ENCODE peak calls at places on chromosomes 3 and 15, in five cellular contexts. H is AG10803, Q is left lung, L is AG04450, A is Peyer's patch. D is an unnamed sample.

GRCh38 chr3:18739098-18739431 is 313.9 kb upstream of the SATB1 start:
- DNase-seq in H (no peak), L (no peak), A (no peak), Q (no peak), D (no peak)

GRCh38 chr3:195549931-195550519 is 6.9 kb upstream of the PPP1R2 start:
- DNase-seq in H (no peak), Q (no peak), L (no peak), A (peak), D (peak)

GRCh38 chr15:80202641-80203360 is 49.2 kb downstream of the CTXND1 start:
- DNase-seq in L (no peak), H (no peak), A (no peak), Q (no peak), D (no peak)

GRCh38 chr3:79661866-79662265 is 105.9 kb downstream of the ROBO1 start:
- DNase-seq in L (no peak), A (no peak), H (no peak), Q (no peak), D (no peak)

GRCh38 chr3:183253961-183254815 is 1.1 kb downstream of the B3GNT5 start:
- DNase-seq in L (no peak), H (no peak), A (peak), Q (peak), D (peak)

GRCh38 chr3:122714269-122714668 is 33.6 kb downstream of the PARP14 start:
- DNase-seq in Q (no peak), A (no peak), H (no peak), L (no peak), D (no peak)

GRCh38 chr3:7800006-7800780 is 701.4 kb upstream of the LMCD1 start:
- DNase-seq in L (no peak), H (no peak), Q (no peak), A (no peak), D (no peak)

GRCh38 chr3:113142476-113142875 is 68.9 kb upstream of the BOC start:
- DNase-seq in A (no peak), Q (no peak), L (no peak), H (no peak), D (no peak)

GRCh38 chr3:57179580-57180410 is 14.6 kb upstream of the IL17RD start:
- DNase-seq in L (peak), Q (no peak), H (no peak), A (no peak), D (peak)

GRCh38 chr3:124282751-124283643 is 291.1 kb upstream of the ROPN1 start:
- DNase-seq in L (no peak), A (no peak), Q (no peak), H (peak), D (peak)

GRCh38 chr3:79297242-79297641 is 470.6 kb downstream of the ROBO1 start:
- DNase-seq in Q (no peak), H (peak), L (peak), A (no peak), D (peak)

GRCh38 chr15:70356919-70357318 is 259.2 kb upstream of the TLE3 start:
- DNase-seq in Q (no peak), L (no peak), H (no peak), A (no peak), D (no peak)

GRCh38 chr15:32919749-32920414 is 202.1 kb downstream of the GREM1 start:
- DNase-seq in A (no peak), Q (no peak), L (peak), H (peak), D (peak)

GRCh38 chr15:25055356-25056068 is 100.7 kb downstream of the SNRPN start:
- DNase-seq in A (peak), Q (no peak), L (no peak), H (no peak), D (no peak)

GRCh38 chr3:120170223-120170622 is 76.0 kb upstream of the GSK3B start:
- DNase-seq in H (peak), A (no peak), L (no peak), Q (no peak), D (peak)

GRCh38 chr15:29135702-29136426 is 133.8 kb downstream of the NSMCE3 start:
- DNase-seq in Q (no peak), H (no peak), L (no peak), A (peak), D (no peak)

GRCh38 chr3:175346573-175347356 is 487.6 kb downstream of the NAALADL2 start:
- DNase-seq in H (peak), L (peak), Q (peak), A (peak), D (peak)

DNA sequence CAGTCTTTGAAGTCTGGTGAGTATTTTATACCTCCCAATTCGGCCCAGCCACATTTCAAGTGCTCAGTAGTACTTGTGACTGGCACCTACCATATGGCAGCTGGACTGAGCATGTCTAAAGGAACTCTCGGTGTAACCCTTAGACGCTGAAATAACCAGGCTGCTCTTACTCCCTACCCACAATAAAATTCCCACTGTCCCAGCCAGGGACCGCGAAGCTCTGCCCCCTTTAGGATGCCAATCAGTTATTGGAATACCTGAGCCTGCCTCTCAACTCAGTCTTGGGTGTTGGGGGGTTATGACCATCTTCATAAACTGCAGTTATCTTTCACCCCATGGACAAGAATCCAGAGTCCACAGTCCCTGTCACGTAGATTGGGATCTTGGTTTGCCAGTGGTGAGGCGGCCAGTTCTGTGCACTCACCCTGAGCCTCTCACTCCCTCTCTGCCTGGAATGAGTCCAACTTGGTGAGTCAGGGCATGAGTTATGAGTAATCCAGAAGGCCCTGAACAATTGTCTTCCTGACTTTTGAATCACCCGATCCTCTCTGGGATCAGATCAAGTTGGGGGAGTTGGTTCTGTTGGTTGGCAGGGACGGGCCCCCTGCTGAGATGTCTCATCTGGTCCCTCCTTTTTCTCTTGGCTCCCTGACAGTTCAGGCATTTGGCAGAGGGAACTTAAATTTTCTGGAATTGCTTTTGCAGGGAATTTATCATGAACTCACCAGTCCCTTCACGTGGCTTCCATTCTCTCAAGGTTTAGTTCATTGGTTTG is 120.1 kb upstream of the UBE2E1 start:
- DNase-seq in Q (no peak), H (peak), A (peak), L (peak), D (peak)
- TF ChIP-seq CTCF in Q (no peak), H (no peak), A (no peak), L (no peak), D (no peak)

GRCh38 chr3:172449468-172450149 is 1.4 kb upstream of the GHSR start:
- DNase-seq in H (peak), A (no peak), L (no peak), Q (peak), D (peak)
- TF ChIP-seq CTCF in H (no peak), A (no peak), L (no peak), Q (no peak), D (no peak)

GRCh38 chr3:34146596-34146995 is 348.2 kb downstream of the PDCD6IP start:
- DNase-seq in H (no peak), A (no peak), L (no peak), Q (no peak), D (no peak)
- TF ChIP-seq CTCF in H (no peak), A (no peak), L (no peak), Q (no peak), D (no peak)

GRCh38 chr3:107855710-107856109 is 235.1 kb downstream of the CD47 start:
- DNase-seq in A (no peak), L (no peak), Q (no peak), H (peak), D (peak)
- TF ChIP-seq CTCF in A (no peak), L (peak), Q (no peak), H (peak), D (peak)

DNA sequence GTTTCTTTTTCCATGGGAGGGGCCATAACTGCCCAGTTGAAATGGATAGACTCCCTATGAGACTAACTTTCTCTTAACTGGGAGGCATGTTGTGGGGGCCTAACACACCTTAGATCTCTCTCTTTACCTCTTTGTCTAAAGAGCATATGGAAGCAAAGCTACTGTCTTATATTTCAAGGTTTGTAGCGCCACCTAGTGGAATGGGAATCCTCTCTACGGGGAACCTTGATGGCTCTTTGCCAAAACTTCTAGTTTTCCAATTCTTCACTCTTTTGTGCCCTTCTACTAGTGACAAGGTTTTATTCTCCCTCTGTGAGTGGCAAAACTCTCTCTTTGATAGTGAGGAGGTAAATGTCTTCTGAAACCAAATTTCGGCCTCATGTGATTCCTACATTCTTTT is 1030.4 kb upstream of the CADM2 start:
- DNase-seq in Q (no peak), H (no peak), L (no peak), A (no peak), D (no peak)
- TF ChIP-seq CTCF in Q (no peak), H (no peak), L (peak), A (no peak), D (no peak)

DNA sequence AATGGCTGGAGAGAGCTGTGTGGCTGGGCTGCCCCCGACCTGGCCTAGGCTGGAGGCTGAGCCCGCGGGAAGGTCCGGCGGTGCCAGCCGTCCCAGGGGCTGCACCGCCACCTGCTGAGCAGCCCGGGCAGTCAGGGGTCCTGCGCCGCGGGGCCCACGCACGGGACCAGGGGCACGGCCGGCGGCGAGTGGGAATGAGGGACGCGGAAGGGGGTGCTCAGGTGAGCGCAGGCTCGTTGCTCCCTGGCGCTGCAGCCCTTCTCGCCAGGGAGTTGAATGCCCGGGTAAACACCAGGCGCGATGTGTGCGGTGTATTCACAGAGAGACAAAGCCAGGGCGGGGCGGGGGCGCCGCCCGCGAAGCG is 666 bp upstream of the SEMA3F start:
- DNase-seq in A (no peak), H (no peak), Q (no peak), L (no peak), D (no peak)
- TF ChIP-seq CTCF in A (no peak), H (no peak), Q (no peak), L (peak), D (peak)

DNA sequence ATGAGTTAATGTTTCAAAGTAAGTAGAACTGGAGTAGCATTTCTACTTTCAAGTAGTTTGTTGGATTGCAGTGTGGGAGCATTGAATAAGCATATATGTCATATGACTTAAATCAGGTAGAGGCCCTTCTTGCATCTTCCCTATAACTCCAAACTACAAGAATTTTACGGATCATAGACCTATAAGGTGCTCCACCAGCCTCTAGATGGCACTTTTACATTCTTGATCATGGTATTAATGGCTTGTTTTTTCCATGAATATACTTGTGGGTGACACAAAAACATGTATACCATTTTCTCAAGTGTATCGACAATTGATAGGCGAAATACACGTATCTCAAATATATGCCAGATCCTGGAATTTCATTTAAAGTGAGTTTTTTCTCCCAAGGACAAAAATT is 311.1 kb downstream of the ZPLD1 start:
- DNase-seq in Q (no peak), A (no peak), H (peak), L (no peak), D (no peak)
- TF ChIP-seq CTCF in Q (no peak), A (no peak), H (peak), L (peak), D (no peak)

DNA sequence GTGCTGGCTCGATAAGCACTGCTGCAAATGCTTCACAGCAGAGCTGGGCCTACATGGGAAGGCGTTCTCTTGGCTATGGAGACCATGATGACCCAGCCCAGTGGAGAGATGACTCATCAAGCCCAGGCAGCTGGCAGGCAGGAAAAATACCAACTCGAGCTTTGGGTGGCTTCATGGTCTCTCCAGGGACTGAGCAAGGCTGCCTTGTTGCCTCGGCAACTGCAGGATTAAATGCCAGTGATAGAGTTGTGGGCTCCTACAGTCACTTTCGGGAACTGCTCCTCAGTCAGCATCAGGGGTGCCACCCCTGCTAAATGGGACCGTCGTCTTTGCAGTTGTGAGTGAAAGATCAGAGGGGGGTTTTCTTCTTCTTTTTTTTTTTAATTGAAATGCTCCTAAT is 54.6 kb upstream of the MYZAP start:
- DNase-seq in H (peak), A (no peak), L (no peak), Q (no peak), D (peak)
- TF ChIP-seq CTCF in H (peak), A (no peak), L (no peak), Q (no peak), D (no peak)

GRCh38 chr15:75945953-75946352 is 42.3 kb downstream of the FBXO22 start:
- DNase-seq in H (peak), Q (no peak), L (peak), A (no peak), D (peak)
- TF ChIP-seq CTCF in H (no peak), Q (no peak), L (no peak), A (no peak), D (no peak)

DNA sequence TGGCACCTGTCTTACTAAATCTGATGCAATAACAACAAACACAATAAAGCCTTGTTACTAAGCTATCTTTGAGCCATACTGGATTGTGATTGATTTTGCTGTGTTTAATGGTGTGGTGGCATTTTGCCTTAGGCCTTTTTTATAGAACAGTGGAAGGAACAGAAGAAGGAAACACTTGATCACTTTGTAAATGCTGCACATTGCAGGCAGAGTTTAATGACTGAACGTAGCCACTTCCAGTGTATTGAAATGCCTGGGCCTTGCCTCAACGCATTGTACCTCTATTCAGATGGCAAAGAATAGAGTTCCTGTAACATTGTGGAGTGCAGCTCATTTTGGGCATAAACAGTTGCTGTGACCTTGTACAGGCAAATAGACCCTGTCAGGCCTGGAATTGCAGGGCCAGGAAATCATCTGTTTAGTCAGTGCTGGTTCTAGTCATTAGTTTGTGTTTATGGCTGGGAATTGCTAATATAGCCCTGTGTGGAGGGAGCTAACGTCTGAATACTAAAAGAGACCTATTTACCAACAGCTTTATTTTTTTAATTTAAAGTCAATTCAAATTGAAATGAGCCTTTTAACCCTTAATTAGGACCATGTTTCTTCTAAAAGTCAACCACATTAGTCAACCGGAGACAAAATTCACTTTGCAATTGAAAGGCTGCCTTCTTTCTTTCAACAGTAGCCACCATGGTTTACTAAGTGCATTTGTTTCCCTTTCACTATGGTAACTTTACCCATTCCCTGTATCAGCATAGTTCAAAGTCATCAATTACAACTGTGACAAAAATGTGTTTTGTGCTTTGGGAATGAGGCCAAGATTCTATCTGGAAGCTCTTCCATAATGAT is 225.1 kb downstream of the EPHA3 start:
- DNase-seq in A (no peak), H (no peak), L (no peak), Q (no peak), D (no peak)
- TF ChIP-seq CTCF in A (no peak), H (no peak), L (no peak), Q (no peak), D (no peak)

D was measured in fibroblast of villous mesenchyme.